ENCODE peak calls at places on chromosomes 11 and 22, in seven cellular contexts. H is lower leg skin, E is fibroblast of mammary gland, Z is small intestine, W is heart left ventricle, A is brain microvascular endothelial cell, T is breast epithelium. S is an unnamed sample.

GRCh38 chr22:44942979-44943700 is 66.7 kb downstream of the PHF21B start:
- DNase-seq in H (no peak), E (no peak), Z (no peak), W (no peak), A (no peak), T (no peak), S (no peak)

GRCh38 chr11:40683010-40683409 is 776.4 kb downstream of the LRRC4C start:
- DNase-seq in H (no peak), E (no peak), Z (no peak), W (no peak), A (no peak), T (no peak), S (no peak)

GRCh38 chr22:22196833-22197477 is 47.6 kb upstream of the VPREB1 start:
- DNase-seq in H (no peak), E (no peak), Z (no peak), W (no peak), A (no peak), T (no peak), S (no peak)

GRCh38 chr22:26592368-26593015 is 2.6 kb upstream of the TPST2 start:
- DNase-seq in H (no peak), E (no peak), Z (peak), W (no peak), A (no peak), T (no peak), S (no peak)

GRCh38 chr11:119903389-119903788 is 174.4 kb upstream of the NECTIN1 start:
- DNase-seq in H (no peak), E (no peak), Z (peak), W (no peak), A (no peak), T (no peak), S (no peak)

GRCh38 chr22:18057568-18058209 is 20.1 kb upstream of the PEX26 start:
- DNase-seq in H (peak), E (peak), Z (no peak), W (peak), A (peak), T (no peak), S (peak)

GRCh38 chr22:23769321-23769965 is 1.7 kb upstream of the CHCHD10 start:
- DNase-seq in H (no peak), E (no peak), Z (no peak), W (no peak), A (no peak), T (no peak), S (no peak)

GRCh38 chr11:119421941-119422504 is 949 bp downstream of the THY1 start:
- DNase-seq in H (no peak), E (no peak), Z (no peak), W (no peak), A (no peak), T (no peak), S (no peak)

GRCh38 chr22:30371981-30372380 is 15.2 kb downstream of the CCDC157 start:
- DNase-seq in H (no peak), E (no peak), Z (no peak), W (no peak), A (no peak), T (no peak), S (no peak)

GRCh38 chr11:18696638-18697225 is 1.8 kb upstream of the TMEM86A start:
- DNase-seq in H (no peak), E (peak), Z (no peak), W (no peak), A (peak), T (no peak), S (no peak)

GRCh38 chr11:99281331-99281730 is 260.6 kb downstream of the CNTN5 start:
- DNase-seq in H (no peak), E (no peak), Z (no peak), W (no peak), A (no peak), T (no peak), S (no peak)

GRCh38 chr11:26079966-26080365 is 252.0 kb upstream of the ANO3 start:
- DNase-seq in H (no peak), E (no peak), Z (no peak), W (no peak), A (no peak), T (no peak), S (no peak)

GRCh38 chr11:110777765-110778164 is 65.5 kb upstream of the ARHGAP20 start:
- DNase-seq in H (no peak), E (peak), Z (no peak), W (no peak), A (peak), T (no peak), S (no peak)

GRCh38 chr11:127017482-127017881 is 16.9 kb upstream of the KIRREL3 start:
- DNase-seq in H (no peak), E (peak), Z (no peak), W (no peak), A (peak), T (no peak), S (no peak)

GRCh38 chr22:29043906-29044575 is 17.6 kb downstream of the C22orf31 start:
- DNase-seq in H (no peak), E (peak), Z (no peak), W (no peak), A (peak), T (no peak), S (no peak)
- H3K4me3 ChIP-seq in H (no peak), E (no peak), Z (no peak), W (no peak), A (no peak), T (no peak), S (no peak)

DNA sequence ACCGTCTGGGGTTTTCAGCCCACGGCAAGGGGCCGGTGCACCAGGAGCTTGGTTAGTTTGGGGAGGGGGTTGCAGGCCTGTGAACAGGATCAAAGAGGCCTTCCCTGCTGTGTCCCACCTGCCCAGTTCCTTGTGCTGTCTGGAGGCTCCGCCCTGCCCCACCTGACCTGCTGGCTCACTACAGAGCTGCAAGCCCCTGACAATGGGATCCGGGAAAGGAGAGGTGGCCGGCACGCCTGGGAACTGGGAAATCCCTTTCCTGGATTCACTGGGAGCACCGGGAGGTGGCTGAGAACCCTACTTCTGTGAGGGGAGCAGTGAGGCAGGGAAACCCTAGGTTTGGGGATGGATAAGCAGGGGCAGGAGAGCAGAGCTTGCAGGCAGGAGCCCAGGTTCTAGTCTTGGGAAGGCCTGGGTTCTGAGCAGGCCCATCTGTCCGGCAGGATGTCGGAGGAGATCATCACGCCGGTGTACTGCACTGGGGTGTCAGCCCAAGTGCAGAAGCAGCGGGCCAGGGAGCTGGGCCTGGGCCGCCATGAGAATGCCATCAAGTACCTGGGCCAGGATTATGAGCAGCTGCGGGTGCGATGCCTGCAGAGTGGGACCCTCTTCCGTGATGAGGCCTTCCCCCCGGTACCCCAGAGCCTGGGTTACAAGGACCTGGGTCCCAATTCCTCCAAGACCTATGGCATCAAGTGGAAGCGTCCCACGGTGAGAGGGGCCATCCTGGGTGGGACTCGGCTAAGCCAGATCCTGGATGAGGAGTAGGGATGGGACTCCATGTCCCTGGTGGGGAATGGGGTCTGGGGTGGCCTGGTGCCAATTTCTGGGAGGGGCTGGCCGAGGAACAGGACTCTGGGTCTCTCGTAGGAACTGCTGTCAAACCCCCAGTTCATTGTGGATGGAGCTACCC is 786 bp downstream of the CAPN1 start:
- DNase-seq in H (peak), E (peak), Z (peak), W (peak), A (no peak), T (no peak), S (no peak)
- H3K4me3 ChIP-seq in H (peak), E (peak), Z (peak), W (peak), A (peak), T (peak), S (peak)

GRCh38 chr22:40023226-40023925 is 28.6 kb downstream of the FAM83F start:
- DNase-seq in H (no peak), E (no peak), Z (no peak), W (no peak), A (no peak), T (no peak), S (no peak)

GRCh38 chr22:40024201-40025061 is 29.7 kb downstream of the FAM83F start:
- DNase-seq in H (no peak), E (peak), Z (peak), W (peak), A (peak), T (no peak), S (no peak)

GRCh38 chr22:40021401-40022000 is 26.7 kb downstream of the FAM83F start:
- DNase-seq in H (no peak), E (no peak), Z (no peak), W (no peak), A (no peak), T (no peak), S (no peak)

GRCh38 chr22:40020956-40021355 is 26.2 kb downstream of the FAM83F start:
- DNase-seq in H (no peak), E (no peak), Z (no peak), W (no peak), A (no peak), T (no peak), S (no peak)

DNA sequence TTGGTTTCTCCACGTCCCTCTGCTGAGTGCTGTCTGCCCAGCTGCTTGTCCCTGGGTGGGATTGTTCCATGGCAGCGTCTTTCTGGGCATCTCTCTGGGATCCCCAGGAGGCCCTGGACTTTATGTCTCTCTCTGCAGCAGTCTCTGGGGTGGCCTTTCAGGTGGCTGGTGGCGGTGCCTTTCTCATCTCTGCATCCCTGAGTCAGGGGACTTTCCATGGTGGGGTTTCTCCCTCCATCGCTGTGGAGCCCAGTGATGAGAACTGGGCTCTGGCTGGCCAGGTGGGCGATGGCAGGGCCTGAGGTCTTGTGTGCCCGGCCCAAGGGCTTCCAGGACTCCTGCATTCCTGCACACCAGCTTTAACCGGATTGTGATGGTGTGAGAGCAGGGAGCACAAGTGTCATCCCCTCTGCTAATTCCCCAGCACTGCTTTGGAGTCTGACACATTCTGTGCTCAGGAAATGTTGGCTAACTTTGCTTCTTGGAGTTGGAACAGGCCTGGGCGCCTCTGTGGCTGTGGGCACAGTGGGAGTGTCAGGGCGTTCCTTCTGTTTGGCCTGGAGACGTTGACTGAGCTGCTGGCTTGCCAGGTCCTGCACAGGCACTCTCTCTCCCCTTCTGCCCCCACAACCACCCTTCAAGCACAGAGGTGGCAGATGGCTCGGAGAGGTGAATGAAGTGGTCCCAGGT is 27.9 kb downstream of the FAM83F start:
- DNase-seq in H (no peak), E (no peak), Z (no peak), W (no peak), A (no peak), T (peak), S (peak)
- H3K4me3 ChIP-seq in H (no peak), E (no peak), Z (no peak), W (no peak), A (no peak), T (no peak), S (no peak)

DNA sequence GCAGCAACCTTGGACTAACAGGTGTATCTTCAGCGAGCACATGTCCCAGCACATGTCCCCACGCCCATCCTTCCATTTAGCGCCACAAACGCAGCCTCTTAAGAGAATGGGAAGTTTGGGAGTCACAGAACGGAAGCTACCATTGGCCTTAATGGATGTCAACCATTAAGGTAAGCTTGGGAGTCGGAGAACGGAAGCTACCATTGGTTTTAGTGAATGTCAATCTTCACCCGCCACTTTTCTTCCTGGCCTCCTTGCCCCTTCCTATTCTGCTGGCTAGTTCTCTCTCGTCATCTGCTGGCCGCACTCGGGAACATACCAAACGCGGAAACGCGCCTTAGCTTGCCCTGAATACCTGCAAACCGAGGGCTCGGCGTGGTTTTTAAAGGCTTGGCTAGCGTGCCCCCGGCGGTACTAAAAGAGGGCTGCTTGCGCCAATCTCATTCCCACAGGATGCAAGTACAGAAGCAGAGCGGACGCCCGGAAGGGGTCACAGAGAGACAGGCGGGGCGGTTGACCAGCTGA is 24.3 kb downstream of the GLYATL1 start:
- DNase-seq in H (no peak), E (peak), Z (peak), W (no peak), A (peak), T (peak), S (peak)
- H3K4me3 ChIP-seq in H (no peak), E (no peak), Z (no peak), W (peak), A (peak), T (peak), S (no peak)

GRCh38 chr11:121389651-121390050 is 62.5 kb upstream of the SORL1 start:
- DNase-seq in H (no peak), E (no peak), Z (no peak), W (peak), A (no peak), T (no peak), S (no peak)
- H3K4me3 ChIP-seq in H (no peak), E (no peak), Z (no peak), W (no peak), A (no peak), T (no peak), S (no peak)

S was measured in keratinocyte.